ENCODE peak calls at places on chromosomes 11 and 22, in six cellular contexts. Z is sigmoid colon, N is suprapubic skin, V is prostate gland, G is right lobe of liver, B is testis. S is an unnamed sample.
A peak's percentile ranks its signal among the peaks of the same experiment; 100 is the strongest.

GRCh38 chr22:42680648-42681047 is 31.5 kb upstream of the CYB5R3 start:
- DNase-seq in N (no peak), G (no peak), B (no peak), V (no peak), Z (no peak), S (no peak)

GRCh38 chr22:49594078-49594477 is 233.6 kb downstream of the BRD1 start:
- DNase-seq in G (no peak), N (no peak), Z (no peak), B (no peak), V (no peak), S (no peak)

GRCh38 chr11:15774021-15774862 is 582.1 kb downstream of the SOX6 start:
- DNase-seq in Z (no peak), V (no peak), N (no peak), G (no peak), B (peak; percentile 28), S (no peak)

GRCh38 chr11:8937159-8937558 is 4.4 kb upstream of the C11orf16 start:
- DNase-seq in N (no peak), B (no peak), Z (no peak), G (no peak), V (no peak), S (no peak)

GRCh38 chr11:78714539-78714938 is 139.9 kb upstream of the NARS2 start:
- DNase-seq in V (no peak), N (no peak), G (no peak), Z (no peak), B (no peak), S (no peak)

GRCh38 chr22:50123119-50123518 is 33.3 kb downstream of the MOV10L1 start:
- DNase-seq in V (no peak), G (no peak), Z (peak; percentile 13), N (peak; percentile 7), B (no peak), S (no peak)

GRCh38 chr11:1784761-1785650 is 21.3 kb upstream of the CTSD start:
- DNase-seq in Z (no peak), N (no peak), B (no peak), G (peak; percentile 44), V (no peak), S (no peak)

GRCh38 chr11:47891886-47892285 is 43.7 kb upstream of the NUP160 start:
- DNase-seq in N (no peak), V (no peak), Z (no peak), B (no peak), G (no peak), S (no peak)

GRCh38 chr11:116173946-116174911 is 598.6 kb downstream of the BUD13 start:
- DNase-seq in B (no peak), G (no peak), N (no peak), V (no peak), Z (no peak), S (no peak)

GRCh38 chr11:65538915-65539374 is 14.1 kb downstream of the SCYL1 start:
- DNase-seq in N (peak; percentile 74), V (no peak), B (no peak), G (no peak), Z (no peak), S (no peak)

GRCh38 chr11:105297463-105297862 is 157.9 kb upstream of the CARD18 start:
- DNase-seq in Z (no peak), N (no peak), V (no peak), G (no peak), B (no peak), S (no peak)

GRCh38 chr11:20308601-20309000 is 54.9 kb upstream of the HTATIP2 start:
- DNase-seq in N (no peak), Z (no peak), V (no peak), B (no peak), G (no peak), S (no peak)

GRCh38 chr11:6438979-6439571 is 1.7 kb downstream of the HPX start:
- DNase-seq in V (peak; percentile 55), N (no peak), B (peak; percentile 57), Z (no peak), G (no peak), S (peak; percentile 67)

GRCh38 chr11:125381499-125381898 is 114.6 kb downstream of the FEZ1 start:
- DNase-seq in G (no peak), N (no peak), V (no peak), B (no peak), Z (no peak), S (no peak)

GRCh38 chr11:32333335-32333991 is 101.9 kb downstream of the WT1 start:
- DNase-seq in V (peak; percentile 51), G (peak; percentile 75), B (peak; percentile 91), Z (peak; percentile 72), N (peak; percentile 80), S (peak; percentile 78)

GRCh38 chr11:110433393-110434333 is 3.9 kb downstream of the FDX1 start:
- DNase-seq in G (no peak), V (no peak), N (no peak), B (no peak), Z (no peak), S (no peak)

GRCh38 chr11:43366597-43367121 is 7.9 kb downstream of the TTC17 start:
- DNase-seq in N (no peak), Z (no peak), V (no peak), B (no peak), G (no peak), S (no peak)

GRCh38 chr11:61752117-61752924 is at the start of gene MYRF:
- DNase-seq in B (peak; percentile 61), G (peak; percentile 72), V (peak; percentile 19), N (no peak), Z (no peak), S (peak; percentile 78)

GRCh38 chr22:48798281-48799226 is 1029.1 kb downstream of the BRD1 start:
- DNase-seq in B (peak; percentile 58), G (no peak), V (no peak), N (no peak), Z (peak; percentile 45), S (no peak)

GRCh38 chr11:73705053-73705452 is 55.8 kb downstream of the RAB6A start:
- DNase-seq in V (no peak), N (no peak), Z (no peak), B (no peak), G (no peak), S (no peak)

GRCh38 chr22:48800036-48800885 is 1027.4 kb downstream of the BRD1 start:
- DNase-seq in B (no peak), Z (no peak), N (peak; percentile 75), G (no peak), V (no peak), S (no peak)

GRCh38 chr11:14073821-14074529 is 111.5 kb downstream of the SPON1 start:
- DNase-seq in Z (peak; percentile 83), G (no peak), N (no peak), V (no peak), B (no peak), S (peak; percentile 32)

GRCh38 chr11:9600166-9600565 is 26.7 kb downstream of the WEE1 start:
- DNase-seq in N (peak; percentile 34), V (no peak), B (no peak), Z (no peak), G (no peak), S (no peak)

GRCh38 chr11:117198613-117199012 is 557 bp upstream of the TAGLN start:
- DNase-seq in N (no peak), V (no peak), Z (no peak), B (no peak), G (no peak), S (no peak)

GRCh38 chr11:35486446-35486845 is 39.0 kb downstream of the PAMR1 start:
- DNase-seq in B (no peak), Z (no peak), V (no peak), G (no peak), N (no peak), S (no peak)

GRCh38 chr11:35485656-35486318 is 39.6 kb downstream of the PAMR1 start:
- DNase-seq in Z (peak; percentile 79), B (peak; percentile 90), G (peak; percentile 67), N (peak; percentile 86), V (peak; percentile 69), S (peak; percentile 71)

GRCh38 chr11:35487532-35488078 is 37.8 kb downstream of the PAMR1 start:
- DNase-seq in Z (no peak), G (no peak), B (peak; percentile 57), N (no peak), V (no peak), S (peak; percentile 50)

GRCh38 chr11:35488117-35488516 is 37.3 kb downstream of the PAMR1 start:
- DNase-seq in G (no peak), Z (no peak), B (no peak), V (no peak), N (no peak), S (no peak)

DNA sequence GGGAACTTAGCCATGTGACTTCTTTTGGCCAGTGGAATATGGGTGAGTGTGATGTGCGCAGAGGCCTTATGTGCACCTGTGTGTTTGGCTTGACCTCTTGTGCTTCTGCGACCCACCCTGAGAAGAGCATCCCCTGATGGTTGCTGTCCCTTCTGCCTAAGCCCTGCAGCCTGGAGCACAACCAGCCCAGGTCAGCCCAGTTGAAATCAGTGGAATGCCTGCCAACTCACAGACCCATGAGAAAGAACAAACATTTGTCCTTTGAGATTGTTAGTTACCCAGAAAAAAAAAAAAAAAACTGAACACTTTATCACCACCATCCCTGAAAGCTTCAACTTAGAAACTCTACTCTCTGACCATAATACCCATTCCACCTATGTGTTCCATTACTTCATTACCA is 38.5 kb downstream of the PAMR1 start:
- DNase-seq in V (no peak), N (no peak), G (no peak), B (no peak), Z (no peak), S (peak; percentile 21)
- H3K27me3 ChIP-seq in V (no peaks in the 10 kb centered on the region), N (no peaks in the 10 kb centered on the region), G (no peaks in the 10 kb centered on the region), B (no peaks in the 10 kb centered on the region), Z (no peaks in the 10 kb centered on the region), S (no peaks in the 10 kb centered on the region)

GRCh38 chr11:2976289-2977063 is 15.7 kb downstream of the NAP1L4 start:
- DNase-seq in V (no peak), N (no peak), Z (no peak), G (no peak), B (peak; percentile 8), S (no peak)
- TF ChIP-seq POLR2A in V (no peak), N (no peak), Z (no peak), G (no peak), B (no peak), S (no peak)

GRCh38 chr22:46074771-46075551 is 75.4 kb upstream of the PPARA start:
- DNase-seq in V (no peak), Z (peak; percentile 68), G (peak; percentile 46), N (peak; percentile 77), B (peak; percentile 23), S (peak; percentile 53)
- H3K27me3 ChIP-seq in V (no peaks in the 10 kb centered on the region), Z (no peaks in the 10 kb centered on the region), G (no peaks in the 10 kb centered on the region), N (no peaks in the 10 kb centered on the region), B (no peaks in the 10 kb centered on the region), S (no peaks in the 10 kb centered on the region)

DNA sequence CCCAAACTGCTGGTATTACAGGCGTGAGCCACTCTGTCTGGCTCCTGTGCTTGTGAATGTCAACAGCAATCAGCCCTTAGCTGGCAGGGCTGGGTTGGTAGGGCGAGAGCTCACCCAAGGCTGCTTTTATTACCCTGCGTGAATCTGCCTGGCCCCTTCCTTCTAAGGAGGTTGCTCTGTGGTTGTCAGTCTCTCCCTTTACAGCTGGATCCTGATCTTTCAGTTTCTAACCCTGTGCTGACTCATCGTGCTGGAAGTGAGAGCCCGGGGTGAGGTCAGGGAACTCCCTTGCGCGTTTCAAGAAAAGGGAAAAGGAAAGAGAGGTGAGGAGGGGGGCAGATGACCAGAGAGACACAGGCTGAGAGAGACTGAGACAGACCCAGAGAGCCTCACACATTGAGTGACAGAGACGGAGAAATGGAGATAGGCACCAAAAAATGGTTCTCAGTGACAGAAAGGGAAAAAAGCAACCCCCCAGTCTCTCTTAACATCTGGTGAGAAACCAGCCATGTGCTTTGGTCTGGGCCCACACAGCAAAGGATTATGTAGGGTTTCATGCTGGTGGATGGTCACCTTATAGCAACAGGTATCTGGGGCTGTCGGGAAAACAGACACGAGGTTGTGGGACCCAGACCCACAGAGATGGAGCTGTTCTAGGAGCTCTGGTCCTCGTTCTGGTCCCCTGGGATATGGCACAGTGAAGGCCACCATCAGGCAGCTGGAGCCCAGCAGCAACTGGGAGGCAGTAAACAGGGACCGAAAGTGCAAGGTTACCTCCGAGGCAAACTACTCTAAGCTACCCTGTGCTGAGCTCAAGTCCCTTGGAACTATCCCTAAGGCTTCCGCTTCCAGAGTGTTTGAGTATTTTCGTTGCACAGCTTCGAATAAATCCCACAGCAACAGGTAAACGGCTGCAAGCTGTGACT is 2.5 kb downstream of the TCN2 start:
- DNase-seq in G (no peak), Z (peak; percentile 87), V (no peak), B (peak; percentile 30), N (no peak), S (peak; percentile 65)
- TF ChIP-seq POLR2A in G (peak; percentile 36), Z (peak; percentile 15), V (no peak), B (no peak), N (no peak), S (no peak)